ENCODE peak calls at places on chromosomes 11 and 22, in ten cellular contexts. Y is NCI-H460, B is endothelial cell, R is AG09319, E is HepG2, V is dermis blood vessel endothelial cell, M is cardiac muscle cell, H is brain microvascular endothelial cell, W is iris pigment epithelial cell, P is DMS 273 treated with DMSO at 0.1 percent for 48 hours. S is an unnamed sample.
A peak's percentile ranks its signal among the peaks of the same experiment; 100 is the strongest.

GRCh38 chr11:63537293-63538101 is 889 bp downstream of the PLAAT4 start:
- DNase-seq in H (no peak), M (no peak), Y (no peak), W (peak; percentile 75), V (peak; percentile 8), B (no peak), R (peak; percentile 49), P (peak; percentile 53), E (no peak), S (no peak)

GRCh38 chr11:13216019-13217006 is 61.3 kb upstream of the BMAL1 start:
- DNase-seq in B (no peak), V (peak; percentile 87), M (no peak), R (peak; percentile 73), H (peak; percentile 97), P (no peak), E (peak; percentile 37), Y (peak; percentile 78), W (peak; percentile 96), S (no peak)

GRCh38 chr22:28952857-28953256 is 69.5 kb downstream of the ZNRF3 start:
- DNase-seq in H (no peak), R (no peak), B (no peak), W (peak; percentile 83), P (no peak), M (no peak), Y (no peak), V (no peak), E (no peak), S (no peak)

GRCh38 chr11:69122642-69123431 is 32.9 kb upstream of the SMIM38 start:
- DNase-seq in B (peak; percentile 48), M (peak; percentile 62), R (peak; percentile 3), E (peak; percentile 91), H (peak; percentile 58), Y (peak; percentile 81), W (peak; percentile 73), V (peak; percentile 83), P (no peak), S (peak; percentile 87)

GRCh38 chr11:88801484-88802123 is 264.2 kb downstream of the GRM5 start:
- DNase-seq in V (no peak), H (no peak), R (no peak), P (no peak), E (no peak), M (no peak), Y (no peak), W (no peak), B (no peak), S (no peak)

GRCh38 chr22:25673721-25674120 is 68.3 kb upstream of the MYO18B start:
- DNase-seq in P (no peak), H (no peak), E (no peak), M (no peak), B (no peak), R (no peak), W (no peak), V (no peak), Y (no peak), S (no peak)

GRCh38 chr11:64281957-64282770 is 2.3 kb downstream of the BAD start:
- DNase-seq in P (no peak), R (no peak), Y (no peak), H (no peak), M (no peak), W (no peak), V (no peak), E (no peak), B (no peak), S (no peak)

GRCh38 chr11:125272092-125272491 is 107.5 kb downstream of the PKNOX2 start:
- DNase-seq in H (peak; percentile 25), W (peak; percentile 27), E (no peak), V (no peak), Y (no peak), P (no peak), B (no peak), M (no peak), R (no peak), S (no peak)

GRCh38 chr22:37197451-37198289 is 9.6 kb upstream of the C1QTNF6 start:
- DNase-seq in P (no peak), B (no peak), Y (peak; percentile 47), M (no peak), V (peak; percentile 55), H (no peak), R (no peak), W (peak; percentile 78), E (peak; percentile 86), S (no peak)

GRCh38 chr11:47477323-47477722 is 28.4 kb upstream of the RAPSN start:
- DNase-seq in R (no peak), M (no peak), V (peak; percentile 60), Y (no peak), H (peak; percentile 77), B (no peak), P (no peak), E (no peak), W (peak; percentile 70), S (no peak)

GRCh38 chr11:119155733-119156492 is 7.1 kb downstream of the ABCG4 start:
- DNase-seq in V (peak; percentile 33), M (no peak), W (no peak), R (no peak), H (no peak), B (peak; percentile 26), Y (peak; percentile 11), E (peak; percentile 57), P (no peak), S (no peak)

S was measured in iPS DF 19.7.